ENCODE peak calls at places on chromosomes 3 and 15, in five cellular contexts. U is astrocyte, H is B cell, I is lower leg skin, F is tibial nerve. C is an unnamed sample.
A peak's percentile ranks its signal among the peaks of the same experiment; 100 is the strongest.

GRCh38 chr3:159762981-159763465 is 225.6 kb upstream of the IL12A start:
- DNase-seq in U (peak; percentile 94), H (peak; percentile 55), I (peak; percentile 35), F (peak; percentile 35), C (peak; percentile 86)

GRCh38 chr3:42166662-42167300 is 75.6 kb downstream of the TRAK1 start:
- DNase-seq in U (no peak), H (no peak), I (no peak), F (no peak), C (no peak)

GRCh38 chr3:66023728-66024390 is 14.9 kb downstream of the MAGI1 start:
- DNase-seq in U (no peak), H (no peak), I (no peak), F (no peak), C (no peak)

GRCh38 chr15:90388462-90389182 is 580 bp downstream of the IQGAP1 start:
- DNase-seq in U (peak; percentile 48), H (peak; percentile 71), I (peak; percentile 65), F (peak; percentile 48), C (peak; percentile 43)

GRCh38 chr3:156642750-156643728 is 31.4 kb upstream of the TIPARP start:
- DNase-seq in U (no peak), H (no peak), I (no peak), F (no peak), C (peak; percentile 33)

GRCh38 chr15:93152264-93152884 is 63.4 kb upstream of the RGMA start:
- DNase-seq in U (no peak), H (no peak), I (no peak), F (no peak), C (no peak)

GRCh38 chr15:31483053-31483923 is 156.7 kb downstream of the KLF13 start:
- DNase-seq in U (no peak), H (peak; percentile 77), I (no peak), F (no peak), C (no peak)

GRCh38 chr3:181568248-181568647 is 143.5 kb upstream of the SOX2 start:
- DNase-seq in U (peak; percentile 56), H (no peak), I (no peak), F (no peak), C (no peak)

GRCh38 chr15:76162784-76163428 is 103.1 kb downstream of the TMEM266 start:
- DNase-seq in U (no peak), H (no peak), I (no peak), F (no peak), C (no peak)

GRCh38 chr15:71448688-71449114 is 333.4 kb downstream of the THSD4 start:
- DNase-seq in U (peak; percentile 42), H (no peak), I (peak; percentile 74), F (peak; percentile 90), C (peak; percentile 83)

GRCh38 chr15:48644498-48644826 is 1.0 kb downstream of the FBN1 start:
- DNase-seq in U (no peak), H (peak; percentile 23), I (no peak), F (no peak), C (no peak)

DNA sequence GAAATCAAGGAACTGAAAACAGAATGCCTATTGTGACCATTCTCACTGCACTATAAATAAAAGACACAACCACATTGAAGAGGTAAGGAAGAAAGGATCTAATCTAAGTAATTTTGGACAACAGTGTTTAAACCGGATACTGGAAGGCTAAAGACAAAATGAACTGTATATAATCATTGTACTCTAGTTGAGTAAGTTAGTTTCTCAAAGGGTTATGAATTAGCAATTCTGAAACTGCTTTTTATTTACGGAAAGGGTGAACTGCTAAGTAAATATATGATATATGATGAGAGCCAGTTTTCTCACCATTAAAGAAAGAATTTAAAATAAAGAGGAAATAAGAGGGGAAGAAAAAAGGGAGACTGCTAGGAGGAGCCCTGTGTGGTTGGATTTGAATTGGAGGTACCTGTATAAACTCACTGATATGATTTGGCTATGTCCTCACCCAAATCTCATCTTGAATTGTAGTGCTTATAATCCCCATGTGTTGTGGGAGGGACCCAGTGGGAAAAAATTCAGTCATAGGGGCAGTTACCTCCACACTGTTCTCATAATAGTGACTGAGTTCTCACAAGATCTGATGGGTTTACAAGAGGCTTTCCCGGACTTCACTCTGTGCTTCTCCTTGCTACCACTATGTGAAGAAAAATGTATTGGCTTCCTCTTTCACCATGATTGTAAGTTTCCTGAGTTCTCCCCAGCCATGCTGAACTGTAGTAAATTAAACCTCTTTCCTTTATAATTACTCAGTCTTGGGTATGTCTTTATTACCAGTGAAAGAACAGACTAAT is 607.7 kb downstream of the PYDC2 start:
- DNase-seq in U (no peak), H (no peak), I (no peak), F (no peak), C (no peak)
- TF ChIP-seq CTCF in U (no peak), H (no peak), I (no peak), F (no peak), C (no peak)

GRCh38 chr3:133283958-133284807 is 115.7 kb upstream of the BFSP2 start:
- DNase-seq in U (no peak), H (no peak), I (no peak), F (no peak), C (no peak)
- TF ChIP-seq CTCF in U (no peak), H (no peak), I (no peak), F (no peak), C (no peak)

GRCh38 chr3:123656691-123657090 is 71.8 kb upstream of the HACD2 start:
- DNase-seq in U (no peak), H (no peak), I (no peak), F (no peak), C (no peak)
- TF ChIP-seq CTCF in U (peak; percentile 18), H (no peak), I (no peak), F (no peak), C (no peak)

DNA sequence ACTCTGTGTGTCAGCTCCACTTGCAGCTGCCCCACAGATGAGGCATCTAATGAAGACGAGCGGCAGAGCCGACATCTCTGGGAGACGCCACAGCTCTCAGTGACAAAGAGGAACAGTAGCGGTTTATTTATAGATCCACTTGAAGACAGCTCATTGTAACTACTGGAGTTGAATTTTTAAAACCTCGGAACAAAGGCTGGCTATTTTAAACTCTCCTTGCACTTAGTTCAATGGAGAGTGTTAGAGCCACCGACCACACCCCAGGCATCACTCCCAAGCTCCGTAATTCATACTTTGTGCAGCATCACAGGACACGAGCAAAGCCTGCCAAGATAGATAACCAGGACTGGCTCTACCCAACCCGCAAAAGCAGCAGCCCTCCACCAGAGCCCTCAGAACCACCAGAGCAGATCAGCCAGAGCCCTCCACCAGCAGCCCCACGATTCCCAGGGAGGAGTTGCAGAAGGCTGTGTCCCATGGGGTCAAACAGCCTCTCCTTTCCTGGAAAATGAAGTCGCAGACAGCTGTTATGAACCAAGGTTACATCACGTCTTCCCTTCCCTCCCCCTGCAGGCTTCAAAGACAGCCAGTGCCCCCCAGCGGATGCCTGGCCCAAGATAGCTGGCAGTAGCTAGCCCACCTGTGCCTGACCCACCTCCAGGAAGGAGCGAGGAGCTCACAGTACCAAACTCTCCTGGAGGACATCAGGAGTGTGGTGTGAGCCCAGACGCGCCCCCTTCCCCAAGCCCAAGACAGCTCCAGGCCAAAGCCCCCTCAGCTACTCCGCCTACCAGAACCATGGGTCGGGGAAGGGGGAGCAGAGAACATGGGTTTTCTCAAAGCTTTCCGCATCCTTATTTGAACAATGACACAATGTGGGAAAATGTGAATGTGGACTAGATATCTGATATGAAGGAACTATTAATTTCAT is 45.7 kb downstream of the POC1A start:
- DNase-seq in U (no peak), H (no peak), I (no peak), F (peak; percentile 32), C (peak; percentile 49)
- TF ChIP-seq CTCF in U (no peak), H (no peak), I (no peak), F (peak; percentile 36), C (peak; percentile 36)

GRCh38 chr15:63601026-63601726 is 4.0 kb downstream of the FBXL22 start:
- DNase-seq in U (peak; percentile 41), H (peak; percentile 57), I (no peak), F (no peak), C (peak; percentile 20)

GRCh38 chr15:63601727-63602185 is 4.6 kb downstream of the FBXL22 start:
- DNase-seq in U (no peak), H (peak; percentile 34), I (no peak), F (no peak), C (no peak)

GRCh38 chr15:63599401-63600000 is 2.3 kb downstream of the FBXL22 start:
- DNase-seq in U (no peak), H (peak; percentile 74), I (peak; percentile 60), F (no peak), C (peak; percentile 50)

GRCh38 chr15:63600001-63600645 is 2.9 kb downstream of the FBXL22 start:
- DNase-seq in U (no peak), H (peak; percentile 26), I (no peak), F (no peak), C (peak; percentile 7)

DNA sequence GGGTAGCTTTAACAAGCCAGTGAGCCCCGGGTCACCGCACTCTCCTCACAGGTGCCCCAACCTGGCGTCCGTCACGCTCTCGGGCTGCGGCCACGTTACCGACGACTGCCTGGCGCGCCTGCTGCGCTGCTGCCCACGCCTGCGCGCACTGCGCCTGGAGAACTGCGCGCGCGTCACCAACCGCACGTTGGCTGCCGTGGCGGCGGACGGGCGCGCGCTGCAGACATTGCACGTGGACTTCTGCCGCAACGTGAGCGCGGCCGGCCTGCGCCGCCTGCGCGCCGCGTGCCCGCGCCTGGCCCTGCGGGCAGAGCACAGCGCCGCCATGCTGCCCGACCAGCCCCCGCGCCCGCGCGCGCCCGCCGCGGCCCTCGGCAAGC is 3.4 kb downstream of the FBXL22 start:
- DNase-seq in U (peak; percentile 91), H (peak; percentile 97), I (peak; percentile 74), F (peak; percentile 59), C (peak; percentile 95)
- TF ChIP-seq CTCF in U (no peak), H (no peak), I (no peak), F (peak; percentile 58), C (no peak)

GRCh38 chr15:86988075-86988474 is 908.4 kb downstream of the AGBL1 start:
- DNase-seq in U (no peak), H (no peak), I (no peak), F (no peak), C (no peak)
- TF ChIP-seq CTCF in U (no peak), H (no peak), I (no peak), F (no peak), C (no peak)

DNA sequence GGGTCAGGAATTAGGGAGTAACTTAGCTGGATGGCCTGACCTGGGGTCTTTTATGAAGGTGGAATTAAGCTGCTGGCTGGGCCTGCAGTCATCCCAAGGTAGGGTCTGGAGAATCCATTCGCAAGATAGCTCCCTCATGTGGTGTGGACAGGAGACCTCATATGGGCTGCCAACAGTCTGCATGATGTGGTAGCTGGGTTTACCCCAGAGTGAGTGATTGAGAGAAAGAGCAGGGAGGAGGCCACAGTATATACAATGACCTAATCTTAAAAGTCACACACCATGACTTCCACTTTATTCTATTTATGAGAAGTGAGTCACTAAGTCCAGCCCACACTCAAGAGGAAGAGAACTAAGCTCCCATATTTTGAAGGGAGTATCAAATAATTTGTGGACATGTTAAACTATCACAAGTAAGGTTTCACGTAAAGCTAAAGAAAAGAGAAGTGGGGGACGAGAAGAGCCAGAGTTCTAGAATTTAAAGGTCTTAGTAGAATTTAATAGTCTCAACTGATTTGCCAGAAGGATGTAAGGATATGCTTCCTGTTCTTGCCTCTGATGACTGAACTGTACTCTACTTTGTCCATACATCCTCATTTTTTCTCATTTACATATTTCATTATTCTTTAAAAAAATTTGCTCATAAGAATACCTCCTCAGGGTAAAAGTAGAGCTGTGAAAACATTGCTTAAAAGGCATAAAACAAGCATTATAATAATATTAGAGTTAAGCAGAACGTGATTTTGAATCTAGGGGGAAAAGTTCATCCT is 184.4 kb downstream of the PEX5L start:
- DNase-seq in U (peak; percentile 74), H (no peak), I (no peak), F (no peak), C (peak; percentile 4)
- TF ChIP-seq CTCF in U (peak; percentile 8), H (no peak), I (no peak), F (no peak), C (peak; percentile 12)